ENCODE peak calls at places on chromosomes 1 and 21, in seven cellular contexts. G, Q, K, Y, D, P and J are unnamed samples.

GRCh38 chr1:205648212-205648910 is 16.6 kb upstream of the ELK4 start:
- DNase-seq in G (no peak), Q (no peak), K (no peak), Y (no peak), D (no peak), P (no peak), J (no peak)

GRCh38 chr1:167697667-167698141 is 24.1 kb upstream of the MPZL1 start:
- DNase-seq in G (peak; percentile 19), Q (no peak), K (no peak), Y (no peak), D (no peak), P (peak; percentile 81), J (no peak)

GRCh38 chr21:37281993-37282392 is 14.9 kb upstream of the VPS26C start:
- DNase-seq in G (no peak), Q (no peak), K (no peak), Y (peak; percentile 33), D (no peak), P (no peak), J (no peak)

GRCh38 chr1:46220808-46221207 is 17.7 kb downstream of the LURAP1 start:
- DNase-seq in G (no peak), Q (no peak), K (no peak), Y (no peak), D (no peak), P (no peak), J (no peak)

GRCh38 chr21:34911360-34911759 is 137.7 kb downstream of the RUNX1 start:
- DNase-seq in G (no peak), Q (no peak), K (no peak), Y (no peak), D (no peak), P (peak; percentile 16), J (no peak)

GRCh38 chr1:20625176-20626097 is 7.8 kb upstream of the PINK1 start:
- DNase-seq in G (no peak), Q (no peak), K (no peak), Y (no peak), D (no peak), P (no peak), J (no peak)

GRCh38 chr1:48495166-48495565 is 23.2 kb upstream of the SPATA6 start:
- DNase-seq in G (no peak), Q (no peak), K (no peak), Y (no peak), D (no peak), P (no peak), J (no peak)

GRCh38 chr21:41953831-41954653 is at the start of gene C2CD2:
- DNase-seq in G (no peak), Q (peak; percentile 84), K (no peak), Y (peak; percentile 70), D (peak; percentile 60), P (peak; percentile 77), J (peak; percentile 88)

GRCh38 chr1:164577291-164577690 is 18.3 kb downstream of the PBX1 start:
- DNase-seq in G (no peak), Q (no peak), K (no peak), Y (no peak), D (no peak), P (no peak), J (no peak)

GRCh38 chr1:29500041-29500440 is 263.7 kb downstream of the PTPRU start:
- DNase-seq in G (no peak), Q (no peak), K (no peak), Y (no peak), D (no peak), P (no peak), J (no peak)

GRCh38 chr1:65459397-65459768 is 38.9 kb downstream of the LEPR start:
- DNase-seq in G (peak; percentile 45), Q (peak; percentile 39), K (no peak), Y (peak; percentile 39), D (peak; percentile 33), P (no peak), J (peak; percentile 2)

GRCh38 chr1:42738678-42739226 is 1.3 kb downstream of the CLDN19 start:
- DNase-seq in G (no peak), Q (no peak), K (no peak), Y (no peak), D (no peak), P (no peak), J (no peak)

GRCh38 chr21:42097860-42098259 is 26.7 kb downstream of the UMODL1 start:
- DNase-seq in G (no peak), Q (peak; percentile 93), K (no peak), Y (peak; percentile 98), D (no peak), P (no peak), J (peak; percentile 95)

GRCh38 chr1:7207875-7208646 is 422.8 kb downstream of the CAMTA1 start:
- DNase-seq in G (peak; percentile 20), Q (peak; percentile 83), K (no peak), Y (peak; percentile 48), D (peak; percentile 60), P (no peak), J (peak; percentile 28)

GRCh38 chr21:42330380-42331336 is 15.4 kb upstream of the TFF3 start:
- DNase-seq in G (no peak), Q (no peak), K (no peak), Y (no peak), D (no peak), P (no peak), J (no peak)

GRCh38 chr1:169546087-169546995 is 39.9 kb downstream of the F5 start:
- DNase-seq in G (peak; percentile 65), Q (peak; percentile 90), K (peak; percentile 37), Y (peak; percentile 73), D (peak; percentile 81), P (no peak), J (peak; percentile 33)

GRCh38 chr1:154629160-154630073 is 21.4 kb upstream of the ADAR start:
- DNase-seq in G (no peak), Q (no peak), K (no peak), Y (peak; percentile 57), D (no peak), P (no peak), J (no peak)

GRCh38 chr1:203338335-203339036 is 12.4 kb downstream of the FMOD start:
- DNase-seq in G (peak; percentile 80), Q (peak; percentile 82), K (peak; percentile 47), Y (peak; percentile 53), D (peak; percentile 79), P (no peak), J (peak; percentile 36)

GRCh38 chr1:89602871-89603404 is 30.0 kb upstream of the LRRC8C start:
- DNase-seq in G (no peak), Q (no peak), K (no peak), Y (no peak), D (no peak), P (no peak), J (no peak)

GRCh38 chr21:45525153-45525909 is 16.9 kb downstream of the SLC19A1 start:
- DNase-seq in G (no peak), Q (no peak), K (no peak), Y (no peak), D (no peak), P (peak; percentile 79), J (no peak)

GRCh38 chr1:111234258-111234657 is 6.7 kb downstream of the CHI3L2 start:
- DNase-seq in G (no peak), Q (peak; percentile 39), K (no peak), Y (peak; percentile 31), D (no peak), P (no peak), J (peak; percentile 45)

GRCh38 chr1:38115682-38116187 is 69.1 kb upstream of the POU3F1 start:
- DNase-seq in G (peak; percentile 19), Q (no peak), K (no peak), Y (no peak), D (no peak), P (no peak), J (no peak)

GRCh38 chr1:54170961-54171460 is 18.2 kb upstream of the CDCP2 start:
- DNase-seq in G (no peak), Q (no peak), K (no peak), Y (no peak), D (no peak), P (no peak), J (no peak)

GRCh38 chr1:44835738-44836675 is 7.0 kb downstream of the PTCH2 start:
- DNase-seq in G (peak; percentile 53), Q (peak; percentile 90), K (peak; percentile 72), Y (peak; percentile 76), D (peak; percentile 96), P (peak; percentile 85), J (peak; percentile 75)